ENCODE peak calls at places on chromosomes 1 and 21, in ten cellular contexts. One of them, this sample, is unnamed.

GRCh38 chr1:90724361-90724760 is 7.3 kb upstream of the BARHL2 start:
- DNase-seq in GM10248: no peak
- DNase-seq in CD8-positive, alpha-beta T cell: no peak
- DNase-seq in HS-5: no peak
- DNase-seq in GM23338: peak
- DNase-seq in OCI-LY7: no peak
- DNase-seq in IMR-90: no peak
- DNase-seq in left colon: no peak
- DNase-seq in MM.1S: no peak
- DNase-seq in aorta: no peak
- DNase-seq in this sample: no peak

GRCh38 chr1:181077576-181078242 is 10.8 kb upstream of the IER5 start:
- DNase-seq in GM10248: no peak
- DNase-seq in CD8-positive, alpha-beta T cell: no peak
- DNase-seq in HS-5: no peak
- DNase-seq in GM23338: no peak
- DNase-seq in OCI-LY7: no peak
- DNase-seq in IMR-90: peak
- DNase-seq in left colon: no peak
- DNase-seq in MM.1S: no peak
- DNase-seq in aorta: no peak
- DNase-seq in this sample: no peak

GRCh38 chr1:173863224-173864151 is 4.3 kb downstream of the GAS5 start:
- DNase-seq in GM10248: no peak
- DNase-seq in CD8-positive, alpha-beta T cell: no peak
- DNase-seq in HS-5: no peak
- DNase-seq in GM23338: no peak
- DNase-seq in OCI-LY7: peak
- DNase-seq in IMR-90: no peak
- DNase-seq in left colon: no peak
- DNase-seq in MM.1S: no peak
- DNase-seq in aorta: no peak
- DNase-seq in this sample: no peak

GRCh38 chr1:45694823-45695222 is 6.8 kb downstream of the TMEM69 start:
- DNase-seq in GM10248: no peak
- DNase-seq in CD8-positive, alpha-beta T cell: no peak
- DNase-seq in HS-5: no peak
- DNase-seq in GM23338: no peak
- DNase-seq in OCI-LY7: no peak
- DNase-seq in IMR-90: no peak
- DNase-seq in left colon: no peak
- DNase-seq in MM.1S: no peak
- DNase-seq in aorta: no peak
- DNase-seq in this sample: no peak

GRCh38 chr1:236303675-236304074 is 21.9 kb upstream of the ERO1B start:
- DNase-seq in GM10248: peak
- DNase-seq in CD8-positive, alpha-beta T cell: no peak
- DNase-seq in HS-5: no peak
- DNase-seq in GM23338: peak
- DNase-seq in OCI-LY7: peak
- DNase-seq in IMR-90: no peak
- DNase-seq in left colon: no peak
- DNase-seq in MM.1S: no peak
- DNase-seq in aorta: no peak
- DNase-seq in this sample: no peak

GRCh38 chr21:31755027-31755426 is 23.1 kb upstream of the SCAF4 start:
- DNase-seq in GM10248: no peak
- DNase-seq in CD8-positive, alpha-beta T cell: no peak
- DNase-seq in HS-5: no peak
- DNase-seq in GM23338: no peak
- DNase-seq in OCI-LY7: no peak
- DNase-seq in IMR-90: no peak
- DNase-seq in left colon: no peak
- DNase-seq in MM.1S: no peak
- DNase-seq in aorta: no peak
- DNase-seq in this sample: no peak

GRCh38 chr1:223707270-223708000 is 4.9 kb upstream of the CAPN2 start:
- DNase-seq in GM10248: no peak
- DNase-seq in CD8-positive, alpha-beta T cell: no peak
- DNase-seq in HS-5: peak
- DNase-seq in GM23338: peak
- DNase-seq in OCI-LY7: no peak
- DNase-seq in IMR-90: peak
- DNase-seq in left colon: peak
- DNase-seq in MM.1S: no peak
- DNase-seq in aorta: peak
- DNase-seq in this sample: no peak

GRCh38 chr1:153624965-153625611 is 2.2 kb downstream of the S100A13 start:
- DNase-seq in GM10248: no peak
- DNase-seq in CD8-positive, alpha-beta T cell: no peak
- DNase-seq in HS-5: no peak
- DNase-seq in GM23338: no peak
- DNase-seq in OCI-LY7: no peak
- DNase-seq in IMR-90: no peak
- DNase-seq in left colon: no peak
- DNase-seq in MM.1S: no peak
- DNase-seq in aorta: no peak
- DNase-seq in this sample: no peak

GRCh38 chr1:1630965-1631792 is 794 bp upstream of the MMP23B start:
- DNase-seq in GM10248: no peak
- DNase-seq in CD8-positive, alpha-beta T cell: peak
- DNase-seq in HS-5: no peak
- DNase-seq in GM23338: peak
- DNase-seq in OCI-LY7: no peak
- DNase-seq in IMR-90: no peak
- DNase-seq in left colon: peak
- DNase-seq in MM.1S: no peak
- DNase-seq in aorta: peak
- DNase-seq in this sample: peak

GRCh38 chr1:59151860-59152259 is 145.0 kb upstream of the FGGY start:
- DNase-seq in GM10248: no peak
- DNase-seq in CD8-positive, alpha-beta T cell: no peak
- DNase-seq in HS-5: no peak
- DNase-seq in GM23338: no peak
- DNase-seq in OCI-LY7: no peak
- DNase-seq in IMR-90: peak
- DNase-seq in left colon: no peak
- DNase-seq in MM.1S: no peak
- DNase-seq in aorta: no peak
- DNase-seq in this sample: no peak

GRCh38 chr1:230820568-230820967 is 47.8 kb downstream of the C1orf198 start:
- DNase-seq in GM10248: no peak
- DNase-seq in CD8-positive, alpha-beta T cell: no peak
- DNase-seq in HS-5: no peak
- DNase-seq in GM23338: no peak
- DNase-seq in OCI-LY7: no peak
- DNase-seq in IMR-90: no peak
- DNase-seq in left colon: no peak
- DNase-seq in MM.1S: no peak
- DNase-seq in aorta: no peak
- DNase-seq in this sample: no peak

GRCh38 chr1:45009296-45009865 is 1.7 kb downstream of the HECTD3 start:
- DNase-seq in GM10248: no peak
- DNase-seq in CD8-positive, alpha-beta T cell: no peak
- DNase-seq in HS-5: no peak
- DNase-seq in GM23338: no peak
- DNase-seq in OCI-LY7: no peak
- DNase-seq in IMR-90: no peak
- DNase-seq in left colon: no peak
- DNase-seq in MM.1S: no peak
- DNase-seq in aorta: no peak
- DNase-seq in this sample: no peak

GRCh38 chr1:61088163-61088840 is 5.9 kb downstream of the NFIA start:
- DNase-seq in GM10248: no peak
- DNase-seq in CD8-positive, alpha-beta T cell: no peak
- DNase-seq in HS-5: no peak
- DNase-seq in GM23338: peak
- DNase-seq in OCI-LY7: no peak
- DNase-seq in IMR-90: no peak
- DNase-seq in left colon: no peak
- DNase-seq in MM.1S: no peak
- DNase-seq in aorta: no peak
- DNase-seq in this sample: no peak

GRCh38 chr1:188423088-188423487 is 1594.3 kb downstream of the PLA2G4A start:
- DNase-seq in GM10248: no peak
- DNase-seq in CD8-positive, alpha-beta T cell: no peak
- DNase-seq in HS-5: no peak
- DNase-seq in GM23338: no peak
- DNase-seq in OCI-LY7: no peak
- DNase-seq in IMR-90: no peak
- DNase-seq in left colon: no peak
- DNase-seq in MM.1S: peak
- DNase-seq in aorta: no peak
- DNase-seq in this sample: no peak

GRCh38 chr1:33021567-33022431 is 14.9 kb downstream of the AK2 start:
- DNase-seq in GM10248: no peak
- DNase-seq in CD8-positive, alpha-beta T cell: no peak
- DNase-seq in HS-5: no peak
- DNase-seq in GM23338: no peak
- DNase-seq in OCI-LY7: no peak
- DNase-seq in IMR-90: no peak
- DNase-seq in left colon: no peak
- DNase-seq in MM.1S: no peak
- DNase-seq in aorta: no peak
- DNase-seq in this sample: no peak

GRCh38 chr1:186605762-186606350 is 74.4 kb downstream of the PTGS2 start:
- DNase-seq in GM10248: peak
- DNase-seq in CD8-positive, alpha-beta T cell: no peak
- DNase-seq in HS-5: peak
- DNase-seq in GM23338: peak
- DNase-seq in OCI-LY7: peak
- DNase-seq in IMR-90: peak
- DNase-seq in left colon: peak
- DNase-seq in MM.1S: peak
- DNase-seq in aorta: no peak
- DNase-seq in this sample: no peak

GRCh38 chr1:203607169-203607873 is 19.3 kb upstream of the ATP2B4 start:
- DNase-seq in GM10248: no peak
- DNase-seq in CD8-positive, alpha-beta T cell: peak
- DNase-seq in HS-5: peak
- DNase-seq in GM23338: no peak
- DNase-seq in OCI-LY7: no peak
- DNase-seq in IMR-90: peak
- DNase-seq in left colon: peak
- DNase-seq in MM.1S: peak
- DNase-seq in aorta: peak
- DNase-seq in this sample: no peak

GRCh38 chr1:51567653-51568052 is 48.6 kb upstream of the EPS15 start:
- DNase-seq in GM10248: no peak
- DNase-seq in CD8-positive, alpha-beta T cell: no peak
- DNase-seq in HS-5: peak
- DNase-seq in GM23338: no peak
- DNase-seq in OCI-LY7: no peak
- DNase-seq in IMR-90: peak
- DNase-seq in left colon: no peak
- DNase-seq in MM.1S: no peak
- DNase-seq in aorta: no peak
- DNase-seq in this sample: no peak

GRCh38 chr1:2571348-2571747 is 15.2 kb downstream of the TNFRSF14 start:
- DNase-seq in GM10248: no peak
- DNase-seq in CD8-positive, alpha-beta T cell: no peak
- DNase-seq in HS-5: no peak
- DNase-seq in GM23338: no peak
- DNase-seq in OCI-LY7: no peak
- DNase-seq in IMR-90: no peak
- DNase-seq in left colon: no peak
- DNase-seq in MM.1S: no peak
- DNase-seq in aorta: no peak
- DNase-seq in this sample: no peak

GRCh38 chr1:46244656-46245371 is 2.7 kb upstream of the RAD54L start:
- DNase-seq in GM10248: peak
- DNase-seq in CD8-positive, alpha-beta T cell: no peak
- DNase-seq in HS-5: no peak
- DNase-seq in GM23338: peak
- DNase-seq in OCI-LY7: peak
- DNase-seq in IMR-90: peak
- DNase-seq in left colon: no peak
- DNase-seq in MM.1S: peak
- DNase-seq in aorta: no peak
- DNase-seq in this sample: no peak

GRCh38 chr1:24289937-24290595 is 29.1 kb upstream of the GRHL3 start:
- DNase-seq in GM10248: no peak
- DNase-seq in CD8-positive, alpha-beta T cell: no peak
- DNase-seq in HS-5: no peak
- DNase-seq in GM23338: no peak
- DNase-seq in OCI-LY7: no peak
- DNase-seq in IMR-90: peak
- DNase-seq in left colon: peak
- DNase-seq in MM.1S: no peak
- DNase-seq in aorta: peak
- DNase-seq in this sample: peak

GRCh38 chr1:3884966-3885365 is 15.1 kb downstream of the C1orf174 start:
- DNase-seq in GM10248: no peak
- DNase-seq in CD8-positive, alpha-beta T cell: no peak
- DNase-seq in HS-5: no peak
- DNase-seq in GM23338: no peak
- DNase-seq in OCI-LY7: no peak
- DNase-seq in IMR-90: no peak
- DNase-seq in left colon: no peak
- DNase-seq in MM.1S: no peak
- DNase-seq in aorta: peak
- DNase-seq in this sample: no peak

GRCh38 chr1:21149862-21150432 is 26.8 kb downstream of the EIF4G3 start:
- DNase-seq in GM10248: no peak
- DNase-seq in CD8-positive, alpha-beta T cell: no peak
- DNase-seq in HS-5: peak
- DNase-seq in GM23338: peak
- DNase-seq in OCI-LY7: no peak
- DNase-seq in IMR-90: peak
- DNase-seq in left colon: no peak
- DNase-seq in MM.1S: no peak
- DNase-seq in aorta: no peak
- DNase-seq in this sample: no peak

GRCh38 chr1:172089768-172090510 is 248.6 kb downstream of the DNM3 start:
- DNase-seq in GM10248: peak
- DNase-seq in CD8-positive, alpha-beta T cell: peak
- DNase-seq in HS-5: no peak
- DNase-seq in GM23338: peak
- DNase-seq in OCI-LY7: peak
- DNase-seq in IMR-90: peak
- DNase-seq in left colon: peak
- DNase-seq in MM.1S: peak
- DNase-seq in aorta: peak
- DNase-seq in this sample: peak

GRCh38 chr1:8941906-8942305 is 3.8 kb upstream of the CA6 start:
- DNase-seq in GM10248: no peak
- DNase-seq in CD8-positive, alpha-beta T cell: no peak
- DNase-seq in HS-5: peak
- DNase-seq in GM23338: no peak
- DNase-seq in OCI-LY7: no peak
- DNase-seq in IMR-90: peak
- DNase-seq in left colon: no peak
- DNase-seq in MM.1S: no peak
- DNase-seq in aorta: no peak
- DNase-seq in this sample: no peak

GRCh38 chr1:206856674-206857464 is 8.6 kb upstream of the IL20 start:
- DNase-seq in GM10248: no peak
- DNase-seq in CD8-positive, alpha-beta T cell: no peak
- DNase-seq in HS-5: no peak
- DNase-seq in GM23338: peak
- DNase-seq in OCI-LY7: peak
- DNase-seq in IMR-90: no peak
- DNase-seq in left colon: no peak
- DNase-seq in MM.1S: peak
- DNase-seq in aorta: no peak
- DNase-seq in this sample: no peak

This sample was measured in left lobe of liver.